ENCODE peak calls at places on chromosomes 16 and 17, in seven cellular contexts. Z, C, V, B, O, P and Y are unnamed samples.

GRCh38 chr16:2698996-2699750 is 16.9 kb downstream of the KCTD5 start:
- DNase-seq in Z (no peak), C (no peak), V (no peak), B (no peak), O (no peak), P (no peak), Y (peak; percentile 61)

GRCh38 chr16:74627506-74628220 is 20.7 kb upstream of the GLG1 start:
- DNase-seq in Z (no peak), C (no peak), V (no peak), B (no peak), O (no peak), P (peak; percentile 61), Y (no peak)

GRCh38 chr17:59688008-59688407 is 19.2 kb downstream of the PTRH2 start:
- DNase-seq in Z (no peak), C (no peak), V (no peak), B (no peak), O (no peak), P (no peak), Y (no peak)

GRCh38 chr17:77619851-77620250 is 338.7 kb upstream of the TNRC6C start:
- DNase-seq in Z (no peak), C (no peak), V (no peak), B (peak; percentile 70), O (peak; percentile 27), P (peak; percentile 61), Y (peak; percentile 32)

GRCh38 chr17:79911430-79912399 is 72.5 kb upstream of the CBX4 start:
- DNase-seq in Z (no peak), C (no peak), V (no peak), B (no peak), O (no peak), P (no peak), Y (no peak)

GRCh38 chr16:79217375-79218011 is 383.0 kb downstream of the MAF start:
- DNase-seq in Z (no peak), C (no peak), V (no peak), B (no peak), O (no peak), P (no peak), Y (no peak)

GRCh38 chr16:53089434-53090270 is 34.9 kb downstream of the CHD9 start:
- DNase-seq in Z (no peak), C (no peak), V (no peak), B (peak; percentile 77), O (peak; percentile 75), P (peak; percentile 64), Y (no peak)

GRCh38 chr17:79747508-79748295 is 17.0 kb downstream of the ENPP7 start:
- DNase-seq in Z (no peak), C (no peak), V (no peak), B (no peak), O (no peak), P (no peak), Y (no peak)

GRCh38 chr17:60416368-60416925 is 5.8 kb upstream of the CHCT1 start:
- DNase-seq in Z (no peak), C (no peak), V (no peak), B (peak; percentile 64), O (peak; percentile 74), P (no peak), Y (no peak)

GRCh38 chr17:39928868-39929651 is 1.5 kb downstream of the LRRC3C start:
- DNase-seq in Z (peak; percentile 66), C (peak; percentile 45), V (no peak), B (peak; percentile 93), O (peak; percentile 97), P (peak; percentile 95), Y (no peak)

GRCh38 chr16:73268311-73268997 is 220.5 kb upstream of the ZFHX3 start:
- DNase-seq in Z (no peak), C (no peak), V (no peak), B (peak; percentile 6), O (peak; percentile 7), P (no peak), Y (no peak)

GRCh38 chr17:34843682-34844081 is 117.6 kb downstream of the CCT6B start:
- DNase-seq in Z (no peak), C (no peak), V (no peak), B (no peak), O (no peak), P (no peak), Y (no peak)

GRCh38 chr16:75377971-75378386 is 55.3 kb downstream of the CFDP1 start:
- DNase-seq in Z (peak; percentile 86), C (peak; percentile 9), V (no peak), B (peak; percentile 96), O (peak; percentile 83), P (peak; percentile 98), Y (peak; percentile 77)

DNA sequence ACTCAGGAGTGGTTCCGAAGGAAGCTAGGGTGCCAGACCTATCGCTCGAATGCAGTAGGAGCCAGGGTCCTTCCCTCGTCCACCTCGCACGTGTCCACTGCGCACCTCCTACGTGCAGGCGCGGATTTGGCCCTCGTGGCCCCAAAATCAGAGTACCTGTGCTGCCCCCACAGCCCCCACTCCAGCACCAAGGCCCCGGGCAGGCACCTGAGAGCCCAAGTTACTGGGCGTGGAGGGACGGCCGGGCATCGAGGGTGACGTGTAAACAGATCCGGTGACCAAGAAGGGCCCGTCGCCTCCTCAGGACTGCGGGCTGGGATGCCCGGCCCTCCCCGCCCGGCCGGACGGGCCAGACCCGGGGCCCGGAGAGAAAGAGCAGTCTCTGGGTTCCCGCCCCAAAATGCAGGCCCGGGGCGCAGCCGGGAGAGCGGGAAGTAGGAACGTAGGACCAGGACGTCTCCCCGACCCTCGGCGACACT is 492 bp downstream of the SLC25A39 start:
- DNase-seq in Z (no peak), C (peak; percentile 35), V (no peak), B (no peak), O (no peak), P (no peak), Y (no peak)
- TF ChIP-seq CTCF in Z (no peak), C (no peak), V (no peak), B (no peak), O (no peak), P (no peak), Y (no peak)

DNA sequence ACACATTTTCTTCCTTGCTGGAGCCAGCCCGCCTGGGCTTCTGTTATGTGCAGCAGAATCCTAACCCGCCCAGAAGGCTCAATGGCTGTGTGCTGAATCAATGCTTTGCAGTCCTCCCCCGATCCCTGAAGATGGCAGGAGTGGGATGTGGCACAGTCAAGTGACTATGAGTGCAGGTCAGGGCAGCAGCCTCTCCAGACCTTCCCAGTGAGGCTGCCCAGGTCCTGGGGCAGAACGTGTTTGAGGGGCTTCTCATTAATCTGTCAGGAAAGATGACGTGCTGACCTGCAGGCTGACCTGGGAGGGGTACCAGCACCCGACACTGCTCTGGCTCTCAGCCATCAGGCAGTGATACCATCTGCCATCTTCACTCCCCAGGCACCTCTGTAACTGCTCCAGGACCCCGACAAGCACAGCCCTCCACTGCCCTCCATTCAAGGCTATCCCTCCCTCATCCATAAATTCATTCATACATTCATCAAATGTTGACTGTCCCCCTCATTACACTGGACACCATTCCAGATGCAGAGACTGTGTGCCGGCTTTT is 35.1 kb downstream of the LRRC75A start:
- DNase-seq in Z (no peak), C (no peak), V (no peak), B (peak; percentile 21), O (no peak), P (no peak), Y (no peak)
- TF ChIP-seq CTCF in Z (no peak), C (no peak), V (no peak), B (no peak), O (no peak), P (no peak), Y (no peak)

DNA sequence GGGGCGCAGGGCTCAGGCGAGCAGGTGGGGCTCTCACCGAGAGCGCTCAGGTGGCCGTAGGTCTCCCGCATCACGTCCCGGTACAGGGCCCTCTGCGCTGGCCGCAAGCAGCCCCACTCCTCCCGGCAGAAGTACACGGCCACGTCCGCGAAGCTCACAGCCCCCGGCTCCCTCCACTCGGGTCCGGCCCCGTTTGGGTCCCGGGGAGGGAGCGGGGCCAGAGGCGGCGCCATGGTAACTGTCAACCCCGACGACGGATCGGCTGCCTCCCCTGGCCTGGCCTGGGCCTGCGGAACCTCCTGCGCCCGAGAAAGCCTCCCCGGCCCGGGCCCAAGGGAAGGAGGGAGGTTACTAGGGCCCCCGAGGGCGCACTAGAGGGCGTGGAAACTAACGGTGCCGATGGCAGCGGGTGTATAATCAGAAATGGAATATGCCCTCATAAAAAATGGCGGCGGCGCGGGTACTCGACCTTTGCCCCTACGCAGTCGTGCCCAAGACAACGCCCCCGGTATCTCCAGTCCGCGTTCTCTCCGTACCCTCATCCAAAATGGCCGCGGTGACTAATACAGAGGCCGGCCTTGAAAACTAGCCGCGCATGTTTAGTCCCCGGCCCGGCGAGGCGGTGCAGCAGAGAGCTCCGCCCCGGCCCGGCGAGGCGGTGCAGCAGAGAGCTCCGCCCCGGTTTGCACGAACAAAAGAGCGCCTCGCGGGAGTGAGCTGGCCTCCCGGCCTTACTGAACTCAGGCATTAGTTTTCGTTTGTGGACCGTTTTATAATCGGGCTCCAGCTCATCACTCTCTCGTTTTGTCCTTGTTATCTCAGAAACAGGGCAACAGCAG is at the start of gene ZNF764:
- DNase-seq in Z (peak; percentile 91), C (peak; percentile 98), V (peak; percentile 86), B (peak; percentile 99), O (peak; percentile 98), P (peak; percentile 97), Y (peak; percentile 98)
- TF ChIP-seq CTCF in Z (no peak), C (no peak), V (no peak), B (no peak), O (no peak), P (no peak), Y (no peak)

GRCh38 chr17:57466042-57466471 is 209.7 kb downstream of the MSI2 start:
- DNase-seq in Z (no peak), C (no peak), V (no peak), B (no peak), O (no peak), P (no peak), Y (no peak)
- TF ChIP-seq CTCF in Z (no peak), C (no peak), V (no peak), B (no peak), O (no peak), P (no peak), Y (no peak)

DNA sequence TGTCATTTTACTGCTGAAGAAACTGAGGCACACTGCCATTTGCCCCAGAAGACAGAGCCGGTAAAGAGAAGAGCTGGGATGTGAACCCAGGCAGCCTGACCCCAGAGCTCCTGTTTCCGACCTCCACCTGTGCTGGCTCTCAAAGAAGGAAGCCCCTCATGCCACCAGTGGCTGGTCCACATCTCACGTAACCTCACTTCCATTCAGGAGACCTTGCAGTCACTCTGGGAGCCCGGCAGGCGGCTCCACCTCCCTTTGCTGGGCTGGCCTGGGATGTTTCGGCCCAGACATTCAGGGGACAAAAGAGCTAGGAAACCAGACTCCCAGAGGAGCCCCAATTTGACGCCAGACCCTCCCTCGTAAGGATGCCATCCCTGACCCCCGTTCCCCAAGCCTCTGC is 2.9 kb downstream of the TAF1C start:
- DNase-seq in Z (no peak), C (no peak), V (no peak), B (no peak), O (no peak), P (no peak), Y (no peak)
- TF ChIP-seq CTCF in Z (peak; percentile 11), C (no peak), V (no peak), B (no peak), O (peak; percentile 61), P (peak; percentile 37), Y (peak; percentile 31)

DNA sequence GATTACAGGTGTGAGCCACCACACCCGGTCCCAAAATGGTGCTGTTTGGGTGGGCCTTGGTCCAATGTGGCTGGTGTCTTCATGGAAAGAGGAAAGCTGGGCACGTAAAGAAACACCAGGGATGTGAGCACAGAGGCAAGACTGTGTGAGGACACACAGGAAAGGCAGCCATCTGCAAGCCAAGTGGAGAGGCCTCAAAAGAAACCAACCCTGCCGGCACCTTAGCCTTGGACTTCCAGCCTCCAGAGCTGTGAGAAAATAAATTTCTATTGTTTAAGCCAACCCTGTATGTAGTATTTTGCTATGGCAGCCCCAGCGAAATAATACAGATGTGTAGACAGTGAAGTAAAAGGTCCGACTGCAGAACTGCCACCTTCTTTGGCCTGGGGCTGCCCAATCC is 68.7 kb downstream of the SLC39A11 start:
- DNase-seq in Z (no peak), C (no peak), V (no peak), B (no peak), O (no peak), P (no peak), Y (no peak)
- TF ChIP-seq CTCF in Z (no peak), C (no peak), V (no peak), B (no peak), O (no peak), P (no peak), Y (no peak)